ENCODE peak calls at places on chromosomes 2 and 18, in ten cellular contexts. D is tibial nerve; K is CD8-positive, alpha-beta memory T cell; T is neural progenitor cell; I is uterus; A is lower lobe of right lung; E is suprapubic skin; Q is Panc1; Z is mesendoderm; H is GM23248. X is an unnamed sample. For H3K27me3, the result is how much of the 10 kb centered on the place peaks cover.

GRCh38 chr2:237090906-237091305 is 5.2 kb downstream of the COPS8 start:
- DNase-seq in K (no peak), E (no peak), Q (no peak), Z (no peak), T (no peak), I (peak), A (no peak), D (no peak), H (no peak), X (no peak)

GRCh38 chr2:135473567-135473966 is 57.5 kb downstream of the ZRANB3 start:
- DNase-seq in Z (peak), T (no peak), D (no peak), A (no peak), H (peak), K (no peak), Q (peak), E (no peak), I (no peak), X (no peak)

GRCh38 chr18:35410561-35410960 is 33.4 kb upstream of the ZNF396 start:
- DNase-seq in K (no peak), T (no peak), A (no peak), H (no peak), I (no peak), D (no peak), E (no peak), Q (no peak), Z (no peak), X (no peak)

GRCh38 chr2:133776936-133777587 is 208.8 kb upstream of the NCKAP5 start:
- DNase-seq in T (no peak), H (no peak), Z (no peak), A (no peak), K (no peak), E (no peak), I (no peak), Q (no peak), D (no peak), X (no peak)

GRCh38 chr2:23249348-23249747 is 135.6 kb upstream of the KLHL29 start:
- DNase-seq in A (no peak), H (peak), K (no peak), Z (no peak), D (peak), I (peak), E (peak), T (no peak), Q (no peak), X (no peak)

GRCh38 chr2:51256736-51257135 is 224.8 kb upstream of the NRXN1 start:
- DNase-seq in Z (no peak), Q (no peak), A (no peak), E (no peak), K (no peak), H (no peak), T (no peak), I (no peak), D (no peak), X (no peak)

GRCh38 chr2:56729212-56729611 is 545.4 kb downstream of the CCDC85A start:
- DNase-seq in A (no peak), E (no peak), Q (no peak), H (peak), I (no peak), Z (no peak), D (no peak), K (no peak), T (no peak), X (no peak)

GRCh38 chr18:49059028-49059670 is 108.4 kb upstream of the SMAD7 start:
- DNase-seq in T (peak), H (no peak), Z (peak), I (no peak), K (no peak), D (no peak), E (no peak), Q (no peak), A (no peak), X (no peak)

GRCh38 chr18:27887711-27888495 is 289.0 kb downstream of the CDH2 start:
- DNase-seq in A (no peak), D (no peak), T (no peak), Q (no peak), E (no peak), K (no peak), I (no peak), Z (no peak), H (peak), X (no peak)

GRCh38 chr18:60875957-60876507 is 457.2 kb upstream of the CDH20 start:
- DNase-seq in H (no peak), Q (no peak), Z (no peak), T (no peak), D (no peak), I (no peak), A (no peak), K (no peak), E (no peak), X (no peak)

GRCh38 chr18:43735570-43735969 is 458.3 kb upstream of the SYT4 start:
- DNase-seq in D (no peak), Q (no peak), K (no peak), H (no peak), T (no peak), E (no peak), Z (peak), I (no peak), A (no peak), X (no peak)

GRCh38 chr2:105196651-105197050 is 44.9 kb upstream of the GPR45 start:
- DNase-seq in Z (no peak), H (no peak), T (no peak), E (no peak), D (no peak), A (no peak), Q (no peak), I (no peak), K (no peak), X (no peak)
- H3K4me3 ChIP-seq in Z (no peak), H (no peak), T (no peak), E (no peak), D (no peak), A (no peak), Q (no peak), I (no peak), K (no peak), X (no peak)

GRCh38 chr2:219441451-219442205 is 7.0 kb downstream of the SPEG start:
- DNase-seq in Z (peak), I (peak), K (peak), Q (no peak), A (no peak), H (peak), T (peak), E (no peak), D (no peak), X (no peak)

GRCh38 chr2:219442206-219443015 is 7.8 kb downstream of the SPEG start:
- DNase-seq in I (no peak), D (no peak), Q (no peak), K (no peak), Z (no peak), E (no peak), H (peak), A (no peak), T (peak), X (no peak)

GRCh38 chr2:219439518-219439917 is 4.9 kb downstream of the SPEG start:
- DNase-seq in I (peak), K (no peak), A (no peak), Q (no peak), Z (no peak), E (no peak), T (no peak), H (no peak), D (no peak), X (no peak)

GRCh38 chr2:219438453-219438852 is 3.8 kb downstream of the SPEG start:
- DNase-seq in H (no peak), Z (no peak), E (no peak), A (no peak), K (no peak), I (no peak), T (no peak), D (no peak), Q (no peak), X (no peak)

GRCh38 chr2:219440388-219441256 is 6.0 kb downstream of the SPEG start:
- DNase-seq in I (no peak), Q (no peak), Z (no peak), A (no peak), E (no peak), H (peak), K (no peak), D (no peak), T (no peak), X (no peak)
- H3K27me3 ChIP-seq in I (under half), Q (under half), Z (under half), A (half or more), E (half or more), H (under half), K (under half), D (half or more), T (half or more), X (under half)

GRCh38 chr2:46564350-46564749 is 85.0 kb downstream of the TMEM247 start:
- DNase-seq in Q (no peak), H (no peak), A (no peak), T (no peak), K (no peak), E (no peak), I (no peak), D (no peak), Z (no peak), X (no peak)

GRCh38 chr2:46564811-46565241 is 85.5 kb downstream of the TMEM247 start:
- DNase-seq in I (no peak), Q (no peak), D (no peak), E (no peak), Z (peak), H (no peak), T (no peak), A (no peak), K (no peak), X (no peak)

GRCh38 chr2:46561731-46562450 is 82.5 kb downstream of the TMEM247 start:
- DNase-seq in E (no peak), I (no peak), H (peak), Q (no peak), K (no peak), Z (no peak), A (no peak), T (no peak), D (no peak), X (no peak)

GRCh38 chr2:46562451-46562841 is 83.1 kb downstream of the TMEM247 start:
- DNase-seq in H (no peak), E (no peak), T (no peak), Q (no peak), D (no peak), Z (no peak), I (no peak), K (no peak), A (no peak), X (no peak)

DNA sequence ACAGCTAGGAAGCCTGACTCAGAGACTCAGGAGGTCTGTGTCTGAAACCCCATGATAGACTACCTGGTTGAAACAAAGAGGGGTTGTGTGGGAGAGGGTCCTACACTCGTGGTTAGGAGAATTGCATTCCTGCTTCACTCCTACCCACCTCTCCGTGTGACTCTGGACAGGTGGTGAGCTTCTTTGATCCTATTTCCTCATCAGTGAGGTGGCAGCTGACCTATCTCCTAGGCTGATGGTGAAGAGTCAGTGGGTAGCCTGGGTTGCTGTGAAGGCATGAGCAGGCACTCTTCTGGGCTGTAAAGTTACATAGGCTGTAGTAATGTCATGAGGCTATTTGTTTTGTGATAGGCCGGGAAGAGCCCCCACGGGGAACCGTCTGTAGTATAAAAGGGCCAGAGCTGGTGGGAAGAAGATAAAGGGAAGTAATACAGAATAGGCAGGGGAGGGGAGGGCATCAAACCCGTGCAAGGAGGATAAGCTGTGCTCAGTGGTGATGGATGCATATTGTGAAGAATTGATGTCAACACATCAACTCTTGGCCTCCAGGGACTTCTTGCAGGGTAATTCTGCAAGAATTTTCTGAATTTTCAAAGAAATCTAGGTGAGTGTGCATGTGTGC is 83.9 kb downstream of the TMEM247 start:
- DNase-seq in Q (no peak), Z (no peak), I (no peak), H (no peak), E (no peak), T (no peak), K (no peak), D (no peak), A (no peak), X (no peak)
- H3K27ac ChIP-seq in Q (no peak), Z (no peak), I (no peak), H (no peak), E (no peak), T (no peak), K (no peak), D (no peak), A (no peak), X (no peak)

GRCh38 chr2:231056453-231057416 is at the start of gene PSMD1:
- DNase-seq in K (peak), Z (peak), T (peak), E (peak), H (peak), Q (peak), D (peak), A (peak), I (peak), X (peak)

GRCh38 chr2:231059756-231060155 is 3.1 kb downstream of the PSMD1 start:
- DNase-seq in D (no peak), T (no peak), Z (no peak), E (no peak), A (no peak), K (no peak), Q (no peak), I (no peak), H (peak), X (no peak)

GRCh38 chr2:231062776-231063175 is 6.1 kb downstream of the PSMD1 start:
- DNase-seq in Q (no peak), E (no peak), K (no peak), Z (no peak), H (no peak), A (no peak), T (no peak), I (no peak), D (no peak), X (no peak)

GRCh38 chr2:231057590-231057989 is 923 bp downstream of the PSMD1 start:
- DNase-seq in E (no peak), H (peak), T (peak), I (no peak), D (no peak), Q (no peak), Z (no peak), K (no peak), A (no peak), X (no peak)

GRCh38 chr2:231058761-231059550 is 2.3 kb downstream of the PSMD1 start:
- DNase-seq in Q (no peak), H (peak), T (no peak), Z (no peak), A (no peak), I (no peak), E (no peak), K (no peak), D (no peak), X (no peak)
- H3K4me3 ChIP-seq in Q (peak), H (peak), T (peak), Z (no peak), A (no peak), I (no peak), E (no peak), K (no peak), D (no peak), X (no peak)

DNA sequence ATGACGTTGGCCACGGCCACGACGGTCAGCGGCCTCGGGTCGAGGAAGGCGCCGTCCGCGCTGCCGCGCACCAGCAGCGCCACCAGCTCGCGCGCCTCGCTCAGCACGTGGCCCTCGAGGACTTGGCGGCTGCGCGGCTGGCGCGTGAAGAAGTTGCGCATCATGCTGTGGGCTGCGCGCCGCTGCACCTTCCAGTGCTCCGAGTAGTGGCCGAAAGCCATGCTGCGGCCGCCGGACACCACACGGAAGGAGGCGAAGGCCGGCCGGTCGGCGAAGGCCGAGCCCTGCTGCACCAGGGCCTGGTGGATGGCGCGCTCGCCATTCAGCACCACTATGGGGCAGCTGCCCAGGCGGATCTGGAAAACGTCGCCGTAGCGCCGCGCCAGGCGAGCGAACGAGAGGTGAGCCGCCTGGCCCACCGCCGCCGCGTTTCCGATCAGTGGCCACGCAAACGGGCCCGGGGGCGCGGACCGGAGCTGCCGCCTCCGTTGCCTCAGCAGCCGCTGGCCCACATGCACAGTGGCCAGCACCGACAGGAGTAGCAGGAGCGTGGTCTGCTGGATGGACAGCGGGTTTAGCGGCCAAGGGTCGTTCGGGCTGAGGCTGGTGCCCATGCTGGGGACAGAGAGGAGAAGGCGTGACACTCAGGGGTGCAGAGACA is 1.0 kb downstream of the CYP1B1 start:
- DNase-seq in H (peak), Q (no peak), Z (peak), D (no peak), K (no peak), E (no peak), I (peak), T (peak), A (peak), X (no peak)
- H3K27me3 ChIP-seq in H (under half), Q (under half), Z (under half), D (under half), K (under half), E (under half), I (under half), T (half or more), A (under half), X (under half)

GRCh38 chr2:36480028-36480427 is 117.9 kb downstream of the FEZ2 start:
- DNase-seq in A (no peak), D (no peak), H (no peak), Z (no peak), I (no peak), Q (no peak), K (no peak), E (no peak), T (no peak), X (no peak)

GRCh38 chr2:36478332-36478738 is 119.6 kb downstream of the FEZ2 start:
- DNase-seq in E (no peak), T (no peak), A (no peak), Q (peak), Z (no peak), H (peak), I (no peak), K (no peak), D (no peak), X (no peak)

GRCh38 chr2:36478999-36479398 is 119.0 kb downstream of the FEZ2 start:
- DNase-seq in Q (no peak), T (no peak), D (no peak), Z (no peak), I (no peak), H (no peak), A (no peak), K (no peak), E (no peak), X (no peak)

GRCh38 chr2:36480596-36480995 is 117.4 kb downstream of the FEZ2 start:
- DNase-seq in Z (no peak), D (no peak), T (no peak), A (no peak), H (no peak), I (no peak), K (no peak), E (no peak), Q (no peak), X (no peak)

GRCh38 chr2:36479406-36479805 is 118.6 kb downstream of the FEZ2 start:
- DNase-seq in A (no peak), D (no peak), I (no peak), K (no peak), Q (no peak), T (no peak), Z (no peak), H (no peak), E (no peak), X (no peak)
- H3K27ac ChIP-seq in A (no peak), D (no peak), I (no peak), K (no peak), Q (peak), T (no peak), Z (no peak), H (peak), E (no peak), X (no peak)

GRCh38 chr2:215618145-215618544 is 182.3 kb upstream of the FN1 start:
- DNase-seq in Z (no peak), Q (no peak), D (no peak), T (no peak), H (no peak), I (no peak), K (no peak), E (no peak), A (no peak), X (no peak)

GRCh38 chr2:215620528-215620927 is 184.7 kb upstream of the FN1 start:
- DNase-seq in T (no peak), Q (no peak), K (no peak), Z (no peak), A (no peak), E (no peak), D (no peak), H (no peak), I (no peak), X (no peak)

GRCh38 chr2:215619989-215620388 is 184.1 kb upstream of the FN1 start:
- DNase-seq in K (no peak), Z (no peak), T (no peak), I (no peak), E (no peak), A (peak), H (peak), D (no peak), Q (no peak), X (no peak)

GRCh38 chr2:215617060-215617824 is 181.4 kb upstream of the FN1 start:
- DNase-seq in Z (peak), D (no peak), H (no peak), K (no peak), Q (no peak), I (no peak), A (no peak), E (no peak), T (no peak), X (no peak)

DNA sequence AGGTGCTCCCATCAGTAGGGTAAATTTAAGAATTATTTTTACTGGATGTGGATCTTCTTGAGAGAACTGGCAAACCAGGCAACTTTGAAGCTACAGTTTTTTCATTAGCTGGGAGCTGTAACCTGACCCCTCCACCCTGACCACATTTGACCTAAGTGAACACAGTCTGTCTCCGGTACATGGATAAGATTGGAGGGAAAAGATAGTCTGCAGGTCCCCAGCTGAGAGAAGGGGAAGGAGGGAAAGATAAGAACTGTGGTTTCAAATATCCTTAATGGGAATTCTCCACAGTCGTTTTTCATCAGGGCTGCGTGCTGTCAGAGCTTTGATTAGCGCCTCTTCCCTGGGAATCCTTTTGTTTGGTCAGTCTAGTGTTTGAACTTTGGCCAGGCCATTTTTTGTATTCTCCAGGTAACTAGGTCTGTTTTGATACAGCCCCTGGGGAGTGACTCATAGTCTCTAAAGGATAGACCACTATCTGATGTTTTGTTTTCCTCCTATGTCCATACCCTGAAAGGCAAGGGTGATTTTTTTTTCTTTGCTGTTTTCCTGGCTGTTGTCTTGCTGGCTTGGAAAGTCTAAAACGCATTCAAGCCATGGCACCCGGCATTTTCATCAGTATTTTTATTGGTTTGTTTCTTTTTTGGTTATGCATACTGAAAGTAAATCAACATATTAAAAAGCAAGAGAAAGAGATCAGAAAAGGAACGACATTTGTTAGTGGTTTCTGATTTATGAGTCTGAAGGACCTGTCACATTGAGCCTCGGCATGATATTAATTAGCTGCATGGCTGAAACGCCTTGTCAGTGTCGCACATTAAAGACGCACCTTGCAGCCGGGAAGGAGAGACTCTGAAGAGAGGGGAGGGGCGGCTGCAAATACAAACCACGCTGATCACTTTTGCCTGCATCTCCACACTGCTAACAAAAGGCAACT is 183.4 kb upstream of the FN1 start:
- DNase-seq in T (peak), Z (peak), E (no peak), H (peak), K (no peak), Q (no peak), A (no peak), D (no peak), I (no peak), X (no peak)
- H3K4me3 ChIP-seq in T (peak), Z (no peak), E (no peak), H (peak), K (no peak), Q (no peak), A (no peak), D (no peak), I (peak), X (no peak)

DNA sequence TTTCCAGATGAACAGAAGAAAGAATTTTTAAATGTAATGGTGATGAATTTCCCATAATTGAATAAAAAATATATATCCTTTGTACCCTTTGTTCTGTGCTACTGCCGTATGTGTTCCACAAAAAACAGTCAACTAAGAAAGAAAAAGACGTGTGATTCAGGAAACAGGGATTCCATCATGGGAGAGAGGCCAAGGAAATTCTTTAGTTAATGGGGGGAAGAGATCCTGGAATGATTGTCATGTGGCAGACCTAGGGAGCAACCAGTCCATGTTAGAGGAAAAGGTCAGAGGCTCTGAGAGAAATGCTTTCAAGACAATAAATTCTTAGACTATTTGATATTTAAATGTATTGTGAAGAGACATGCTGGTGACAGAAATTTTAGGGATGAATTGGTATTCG is 76.6 kb downstream of the CPO start:
- DNase-seq in H (peak), T (no peak), Q (no peak), K (no peak), Z (peak), E (no peak), A (no peak), I (no peak), D (no peak), X (no peak)
- H3K27me3 ChIP-seq in H (under half), T (under half), Q (under half), K (under half), Z (under half), E (under half), A (under half), I (under half), D (under half), X (under half)

X was measured in AG04450.